ENCODE peak calls at places on chromosomes 5 and 9, in seven cellular contexts. J is CD8-positive, alpha-beta T cell; U is colonic mucosa; B is NT2/D1; A is breast epithelium; Y is heart right ventricle; O is GM23338. F is an unnamed sample. For H3K27me3, the result is how much of the 10 kb centered on the place peaks cover.

GRCh38 chr5:180069589-180070247 is 1.8 kb downstream of the RNF130 start:
- DNase-seq in J (no peak), U (no peak), B (no peak), A (peak), Y (peak), O (no peak), F (no peak)

GRCh38 chr5:150264667-150265603 is 24.6 kb downstream of the CAMK2A start:
- DNase-seq in J (no peak), U (no peak), B (no peak), A (no peak), Y (no peak), O (no peak), F (peak)

GRCh38 chr9:128684325-128685021 is 4.5 kb upstream of the SET start:
- DNase-seq in J (peak), U (peak), B (no peak), A (peak), Y (peak), O (peak), F (peak)

GRCh38 chr5:111779260-111780254 is 22.6 kb upstream of the NREP start:
- DNase-seq in J (no peak), U (no peak), B (no peak), A (no peak), Y (peak), O (no peak), F (no peak)

GRCh38 chr5:9540791-9541190 is 5.1 kb downstream of the SEMA5A start:
- DNase-seq in J (no peak), U (no peak), B (no peak), A (no peak), Y (no peak), O (no peak), F (no peak)

GRCh38 chr9:120712539-120713031 is 1.7 kb downstream of the MEGF9 start:
- DNase-seq in J (no peak), U (no peak), B (no peak), A (no peak), Y (no peak), O (no peak), F (no peak)

GRCh38 chr9:128159073-128159783 is 837 bp upstream of the BBLN start:
- DNase-seq in J (no peak), U (peak), B (no peak), A (no peak), Y (no peak), O (no peak), F (no peak)

GRCh38 chr9:113352411-113352810 is 3.1 kb downstream of the BSPRY start:
- DNase-seq in J (no peak), U (no peak), B (no peak), A (no peak), Y (no peak), O (no peak), F (no peak)

GRCh38 chr9:28808042-28808441 is 1234.8 kb upstream of the C9orf72 start:
- DNase-seq in J (no peak), U (no peak), B (no peak), A (no peak), Y (no peak), O (no peak), F (no peak)

GRCh38 chr5:124725622-124726258 is 20.7 kb downstream of the ZNF608 start:
- DNase-seq in J (no peak), U (no peak), B (no peak), A (no peak), Y (no peak), O (no peak), F (no peak)

GRCh38 chr5:145856285-145856818 is 16.5 kb downstream of the GRXCR2 start:
- DNase-seq in J (no peak), U (no peak), B (no peak), A (peak), Y (peak), O (peak), F (peak)

GRCh38 chr9:137136261-137136925 is 2.6 kb upstream of the GRIN1 start:
- DNase-seq in J (no peak), U (peak), B (no peak), A (no peak), Y (no peak), O (peak), F (peak)

GRCh38 chr9:126675147-126675467 is 61.4 kb downstream of the LMX1B start:
- DNase-seq in J (no peak), U (no peak), B (no peak), A (no peak), Y (no peak), O (peak), F (peak)
- H3K27me3 ChIP-seq in J (under half), U (half or more), B (half or more), A (under half), Y (half or more), O (half or more), F (half or more)

DNA sequence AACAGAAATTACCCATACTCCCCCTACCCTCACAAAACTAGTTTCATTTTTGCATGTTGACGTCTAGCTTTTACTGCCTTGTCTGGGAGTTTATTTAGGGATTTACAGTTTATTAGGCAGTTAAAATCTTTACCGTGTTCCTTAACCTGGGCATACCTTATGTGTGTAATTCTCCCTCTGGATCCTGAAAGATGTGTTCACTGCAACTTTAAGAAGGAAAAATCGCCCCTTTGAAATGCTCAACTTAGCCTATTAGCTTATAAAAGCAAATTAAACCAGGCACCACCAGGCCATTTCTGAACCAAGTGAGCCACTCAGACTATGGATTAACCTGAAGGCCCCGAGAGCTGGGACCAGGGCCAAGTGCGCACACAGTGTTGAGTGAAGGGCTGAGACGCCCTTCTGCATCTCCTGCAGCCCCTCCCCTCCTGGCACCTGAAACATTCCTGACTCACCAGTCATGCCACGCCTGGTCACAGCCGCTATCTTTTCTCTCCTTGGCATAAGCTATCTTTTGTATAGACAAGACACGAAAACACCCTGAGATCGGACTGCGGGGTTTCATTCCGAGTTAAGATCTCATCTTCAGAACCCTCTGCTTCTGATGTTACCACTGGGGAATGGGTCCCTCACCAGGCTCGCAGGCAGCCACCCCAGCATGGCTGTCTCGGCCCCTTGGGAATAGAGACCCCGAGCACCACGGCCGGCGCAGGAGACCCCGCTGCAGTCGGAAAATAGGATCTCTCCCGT is 111.9 kb downstream of the ROR2 start:
- DNase-seq in J (no peak), U (peak), B (no peak), A (no peak), Y (peak), O (no peak), F (peak)
- H3K4me3 ChIP-seq in J (no peak), U (no peak), B (no peak), A (peak), Y (peak), O (no peak), F (no peak)

GRCh38 chr9:136131629-136132499 is 13.2 kb upstream of the TMEM250 start:
- DNase-seq in J (no peak), U (no peak), B (no peak), A (no peak), Y (no peak), O (no peak), F (no peak)

GRCh38 chr9:136129176-136129575 is 10.5 kb upstream of the TMEM250 start:
- DNase-seq in J (no peak), U (no peak), B (no peak), A (no peak), Y (no peak), O (no peak), F (no peak)

GRCh38 chr9:136127313-136127712 is 8.6 kb upstream of the TMEM250 start:
- DNase-seq in J (no peak), U (no peak), B (no peak), A (no peak), Y (no peak), O (no peak), F (no peak)

GRCh38 chr9:136124976-136125692 is 6.5 kb upstream of the TMEM250 start:
- DNase-seq in J (no peak), U (no peak), B (no peak), A (no peak), Y (no peak), O (no peak), F (no peak)

GRCh38 chr9:136128436-136128835 is 9.8 kb upstream of the TMEM250 start:
- DNase-seq in J (no peak), U (no peak), B (no peak), A (no peak), Y (no peak), O (no peak), F (no peak)
- H3K27me3 ChIP-seq in J (under half), U (under half), B (under half), A (half or more), Y (half or more), O (under half), F (under half)

DNA sequence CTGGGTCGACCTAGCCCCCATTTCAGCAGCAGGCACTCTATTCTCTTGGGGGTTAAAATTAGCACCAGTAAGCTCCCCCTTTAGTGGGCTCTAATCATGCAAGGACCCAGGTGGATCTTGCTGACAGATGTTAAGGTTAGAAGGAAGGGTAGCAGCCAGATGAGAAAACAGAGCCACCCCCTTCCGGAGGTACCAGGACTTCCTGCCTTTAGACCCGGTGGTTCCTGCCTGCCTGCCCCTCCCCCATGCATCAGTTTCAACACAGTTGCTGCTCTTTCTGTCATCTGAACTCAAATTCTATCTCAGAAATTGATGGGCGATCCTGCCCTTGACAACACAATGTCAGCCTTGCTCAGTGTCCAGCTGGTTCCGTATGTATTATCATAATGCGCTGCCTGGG is 287.3 kb downstream of the EBF1 start:
- DNase-seq in J (peak), U (peak), B (no peak), A (no peak), Y (peak), O (peak), F (no peak)
- H3K4me3 ChIP-seq in J (peak), U (no peak), B (no peak), A (no peak), Y (no peak), O (peak), F (no peak)

GRCh38 chr5:32850792-32851191 is 139.7 kb downstream of the NPR3 start:
- DNase-seq in J (no peak), U (no peak), B (no peak), A (no peak), Y (no peak), O (no peak), F (no peak)
- H3K27me3 ChIP-seq in J (under half), U (under half), B (under half), A (under half), Y (under half), O (under half), F (under half)